ENCODE peak calls at places on chromosomes 7 and 10, in ten cellular contexts. One of them, this sample, is unnamed.

GRCh38 chr10:111295788-111296187 is 219.0 kb downstream of the ADRA2A start:
- DNase-seq in H1: no peak
- DNase-seq in heart left ventricle: no peak
- DNase-seq in sigmoid colon: no peak
- DNase-seq in lower leg skin: no peak
- DNase-seq in right lobe of liver: no peak
- DNase-seq in stomach: no peak
- DNase-seq in H54: no peak
- DNase-seq in transverse colon: no peak
- DNase-seq in IMR-90: no peak
- DNase-seq in this sample: no peak

GRCh38 chr7:108408294-108409004 is 47.8 kb downstream of the NRCAM start:
- DNase-seq in H1: no peak
- DNase-seq in heart left ventricle: no peak
- DNase-seq in sigmoid colon: no peak
- DNase-seq in lower leg skin: no peak
- DNase-seq in right lobe of liver: no peak
- DNase-seq in stomach: no peak
- DNase-seq in H54: no peak
- DNase-seq in transverse colon: no peak
- DNase-seq in IMR-90: no peak
- DNase-seq in this sample: no peak

GRCh38 chr7:94491410-94491809 is 18.2 kb upstream of the CASD1 start:
- DNase-seq in H1: no peak
- DNase-seq in heart left ventricle: no peak
- DNase-seq in sigmoid colon: no peak
- DNase-seq in lower leg skin: no peak
- DNase-seq in right lobe of liver: no peak
- DNase-seq in stomach: no peak
- DNase-seq in H54: no peak
- DNase-seq in transverse colon: no peak
- DNase-seq in IMR-90: no peak
- DNase-seq in this sample: no peak

GRCh38 chr10:6064119-6064518 is 2.0 kb upstream of the IL2RA start:
- DNase-seq in H1: no peak
- DNase-seq in heart left ventricle: no peak
- DNase-seq in sigmoid colon: peak; percentile 19
- DNase-seq in lower leg skin: peak; percentile 59
- DNase-seq in right lobe of liver: peak; percentile 25
- DNase-seq in stomach: peak; percentile 8
- DNase-seq in H54: no peak
- DNase-seq in transverse colon: no peak
- DNase-seq in IMR-90: no peak
- DNase-seq in this sample: no peak

GRCh38 chr10:130337305-130337640 is 201.1 kb downstream of the GLRX3 start:
- DNase-seq in H1: no peak
- DNase-seq in heart left ventricle: no peak
- DNase-seq in sigmoid colon: no peak
- DNase-seq in lower leg skin: no peak
- DNase-seq in right lobe of liver: no peak
- DNase-seq in stomach: no peak
- DNase-seq in H54: no peak
- DNase-seq in transverse colon: no peak
- DNase-seq in IMR-90: no peak
- DNase-seq in this sample: no peak

GRCh38 chr10:70761727-70762350 is 23.3 kb downstream of the TBATA start:
- DNase-seq in H1: no peak
- DNase-seq in heart left ventricle: no peak
- DNase-seq in sigmoid colon: peak; percentile 57
- DNase-seq in lower leg skin: no peak
- DNase-seq in right lobe of liver: peak; percentile 65
- DNase-seq in stomach: no peak
- DNase-seq in H54: no peak
- DNase-seq in transverse colon: no peak
- DNase-seq in IMR-90: no peak
- DNase-seq in this sample: no peak

GRCh38 chr7:41125343-41125742 is 577.5 kb downstream of the INHBA start:
- DNase-seq in H1: no peak
- DNase-seq in heart left ventricle: no peak
- DNase-seq in sigmoid colon: no peak
- DNase-seq in lower leg skin: no peak
- DNase-seq in right lobe of liver: no peak
- DNase-seq in stomach: no peak
- DNase-seq in H54: no peak
- DNase-seq in transverse colon: no peak
- DNase-seq in IMR-90: no peak
- DNase-seq in this sample: no peak

GRCh38 chr10:4820804-4821401 is 5.1 kb upstream of the AKR1E2 start:
- DNase-seq in H1: no peak
- DNase-seq in heart left ventricle: peak; percentile 51
- DNase-seq in sigmoid colon: no peak
- DNase-seq in lower leg skin: no peak
- DNase-seq in right lobe of liver: no peak
- DNase-seq in stomach: no peak
- DNase-seq in H54: no peak
- DNase-seq in transverse colon: no peak
- DNase-seq in IMR-90: no peak
- DNase-seq in this sample: no peak

GRCh38 chr7:98400538-98401427 is at the start of gene BAIAP2L1:
- DNase-seq in H1: peak; percentile 86
- DNase-seq in heart left ventricle: peak; percentile 76
- DNase-seq in sigmoid colon: peak; percentile 67
- DNase-seq in lower leg skin: peak; percentile 96
- DNase-seq in right lobe of liver: peak; percentile 97
- DNase-seq in stomach: peak; percentile 98
- DNase-seq in H54: peak; percentile 85
- DNase-seq in transverse colon: peak; percentile 97
- DNase-seq in IMR-90: peak; percentile 49
- DNase-seq in this sample: peak; percentile 97

GRCh38 chr7:23383225-23383624 is 84.1 kb downstream of the MALSU1 start:
- DNase-seq in H1: no peak
- DNase-seq in heart left ventricle: no peak
- DNase-seq in sigmoid colon: no peak
- DNase-seq in lower leg skin: no peak
- DNase-seq in right lobe of liver: no peak
- DNase-seq in stomach: no peak
- DNase-seq in H54: no peak
- DNase-seq in transverse colon: no peak
- DNase-seq in IMR-90: peak; percentile 59
- DNase-seq in this sample: no peak

GRCh38 chr10:63438506-63439498 is 27.0 kb downstream of the JMJD1C start:
- DNase-seq in H1: no peak
- DNase-seq in heart left ventricle: no peak
- DNase-seq in sigmoid colon: no peak
- DNase-seq in lower leg skin: no peak
- DNase-seq in right lobe of liver: no peak
- DNase-seq in stomach: no peak
- DNase-seq in H54: no peak
- DNase-seq in transverse colon: no peak
- DNase-seq in IMR-90: peak; percentile 24
- DNase-seq in this sample: no peak

GRCh38 chr10:102643346-102644065 is 773 bp upstream of the TRIM8 start:
- DNase-seq in H1: no peak
- DNase-seq in heart left ventricle: peak; percentile 85
- DNase-seq in sigmoid colon: peak; percentile 89
- DNase-seq in lower leg skin: no peak
- DNase-seq in right lobe of liver: peak; percentile 77
- DNase-seq in stomach: peak; percentile 65
- DNase-seq in H54: no peak
- DNase-seq in transverse colon: peak; percentile 67
- DNase-seq in IMR-90: peak; percentile 74
- DNase-seq in this sample: peak; percentile 81
- TF ChIP-seq POLR2A in H1: no peak
- TF ChIP-seq POLR2A in heart left ventricle: peak; percentile 59
- TF ChIP-seq POLR2A in sigmoid colon: peak; percentile 64
- TF ChIP-seq POLR2A in lower leg skin: no peak
- TF ChIP-seq POLR2A in right lobe of liver: peak; percentile 81
- TF ChIP-seq POLR2A in stomach: no peak
- TF ChIP-seq POLR2A in H54: peak; percentile 43
- TF ChIP-seq POLR2A in transverse colon: no peak
- TF ChIP-seq POLR2A in IMR-90: peak; percentile 78
- TF ChIP-seq POLR2A in this sample: peak; percentile 22

DNA sequence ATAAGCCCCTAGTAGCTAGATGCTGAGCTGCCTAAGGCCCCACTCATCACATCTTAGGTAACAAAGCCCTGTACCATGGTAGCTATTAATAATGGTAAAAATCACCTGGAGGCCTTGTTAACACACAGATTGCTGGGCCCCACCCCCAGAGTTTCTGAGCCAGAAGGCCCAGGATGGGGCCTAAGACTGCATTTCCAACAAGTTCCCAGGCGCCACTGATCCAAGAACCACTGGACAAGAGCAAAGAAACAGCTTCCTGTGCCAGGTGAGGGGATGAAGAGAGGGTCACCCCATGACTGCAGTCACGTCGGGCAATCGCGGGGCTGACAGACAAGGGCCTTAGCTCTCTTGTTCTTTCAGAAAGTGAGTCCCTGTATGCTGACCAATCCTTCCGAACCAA is 46.8 kb downstream of the ACSM6 start:
- DNase-seq in H1: no peak
- DNase-seq in heart left ventricle: no peak
- DNase-seq in sigmoid colon: no peak
- DNase-seq in lower leg skin: no peak
- DNase-seq in right lobe of liver: no peak
- DNase-seq in stomach: no peak
- DNase-seq in H54: no peak
- DNase-seq in transverse colon: no peak
- DNase-seq in IMR-90: no peak
- DNase-seq in this sample: no peak
- TF ChIP-seq POLR2A in H1: no peak
- TF ChIP-seq POLR2A in heart left ventricle: no peak
- TF ChIP-seq POLR2A in sigmoid colon: no peak
- TF ChIP-seq POLR2A in lower leg skin: no peak
- TF ChIP-seq POLR2A in right lobe of liver: no peak
- TF ChIP-seq POLR2A in stomach: no peak
- TF ChIP-seq POLR2A in H54: no peak
- TF ChIP-seq POLR2A in transverse colon: no peak
- TF ChIP-seq POLR2A in IMR-90: no peak
- TF ChIP-seq POLR2A in this sample: no peak

DNA sequence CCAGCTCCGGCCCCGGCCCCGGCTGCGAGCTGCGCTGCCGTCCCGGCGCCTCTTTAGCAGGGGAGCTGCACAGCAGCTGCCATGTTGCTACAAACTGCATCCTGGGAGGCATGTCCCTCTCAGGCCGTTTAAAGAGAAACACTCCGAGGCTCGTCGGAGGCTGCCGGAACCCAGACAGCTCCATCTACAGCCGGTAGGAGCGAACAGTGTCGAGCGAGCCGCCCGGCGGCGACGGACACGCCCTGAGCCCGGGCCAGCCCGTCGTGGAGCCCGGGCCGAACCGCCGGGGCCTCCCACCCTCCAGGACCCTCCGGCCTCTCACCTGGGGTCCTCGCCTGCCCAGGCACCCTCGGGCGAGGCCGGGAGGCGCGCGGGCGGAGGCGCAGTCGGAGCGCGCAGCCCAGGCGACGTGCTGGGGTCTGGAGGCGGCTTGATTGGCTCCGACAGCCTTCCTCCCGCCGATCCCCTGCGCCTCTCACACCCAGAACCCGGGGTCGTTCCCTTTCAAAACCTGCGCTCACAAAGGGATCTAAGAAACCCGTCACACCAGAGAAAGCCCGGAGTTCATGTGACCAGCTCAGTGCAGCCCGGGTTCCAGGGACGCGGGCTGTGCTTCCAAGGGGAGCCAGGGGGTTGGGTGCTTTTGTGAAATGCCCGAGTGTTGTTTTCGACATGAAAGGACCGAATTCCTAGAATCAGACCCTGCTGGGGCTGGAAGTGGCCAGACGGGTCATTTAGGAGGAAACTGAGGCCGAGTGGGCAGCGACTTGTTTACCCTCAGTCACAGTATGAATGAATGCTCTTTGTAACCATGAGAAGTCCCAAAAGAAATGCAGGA is at the start of gene ZNF777:
- DNase-seq in H1: peak; percentile 33
- DNase-seq in heart left ventricle: peak; percentile 87
- DNase-seq in sigmoid colon: peak; percentile 92
- DNase-seq in lower leg skin: peak; percentile 96
- DNase-seq in right lobe of liver: peak; percentile 85
- DNase-seq in stomach: peak; percentile 87
- DNase-seq in H54: peak; percentile 96
- DNase-seq in transverse colon: peak; percentile 86
- DNase-seq in IMR-90: peak; percentile 87
- DNase-seq in this sample: peak; percentile 93
- TF ChIP-seq POLR2A in H1: peak; percentile 27
- TF ChIP-seq POLR2A in heart left ventricle: peak; percentile 39
- TF ChIP-seq POLR2A in sigmoid colon: no peak
- TF ChIP-seq POLR2A in lower leg skin: no peak
- TF ChIP-seq POLR2A in right lobe of liver: peak; percentile 62
- TF ChIP-seq POLR2A in stomach: no peak
- TF ChIP-seq POLR2A in H54: peak; percentile 63
- TF ChIP-seq POLR2A in transverse colon: peak; percentile 25
- TF ChIP-seq POLR2A in IMR-90: peak; percentile 63
- TF ChIP-seq POLR2A in this sample: peak; percentile 71

DNA sequence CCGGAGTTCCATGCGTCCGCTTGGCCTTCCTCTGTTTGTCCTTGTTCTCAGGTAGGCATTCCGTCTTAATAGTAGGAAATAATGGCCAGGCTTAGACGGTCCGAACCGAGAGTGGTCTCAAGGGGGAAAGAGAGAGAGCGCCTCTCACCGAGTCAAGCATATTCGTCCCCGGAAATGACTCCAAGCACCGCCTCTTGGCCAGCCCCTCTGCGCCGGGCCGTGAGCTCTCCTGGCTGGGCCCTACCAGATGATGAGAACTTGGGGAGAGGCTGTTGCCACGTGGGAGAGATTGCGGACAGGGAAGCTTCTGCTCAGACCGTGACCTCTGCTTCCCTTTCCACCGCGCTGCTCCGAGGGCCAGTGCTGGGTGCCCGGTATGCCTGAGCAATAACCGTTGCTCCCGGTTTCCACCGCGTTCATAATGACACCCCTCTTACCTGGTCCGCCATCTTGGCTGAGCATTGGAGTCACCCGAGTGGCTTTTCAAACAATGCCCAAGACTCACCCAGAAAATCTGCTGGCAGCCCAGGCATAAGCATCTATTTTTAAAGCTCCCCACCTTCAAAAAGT is 251.1 kb upstream of the SHH start:
- DNase-seq in H1: no peak
- DNase-seq in heart left ventricle: no peak
- DNase-seq in sigmoid colon: peak; percentile 53
- DNase-seq in lower leg skin: no peak
- DNase-seq in right lobe of liver: peak; percentile 18
- DNase-seq in stomach: no peak
- DNase-seq in H54: no peak
- DNase-seq in transverse colon: no peak
- DNase-seq in IMR-90: no peak
- DNase-seq in this sample: no peak
- TF ChIP-seq POLR2A in H1: no peak
- TF ChIP-seq POLR2A in heart left ventricle: no peak
- TF ChIP-seq POLR2A in sigmoid colon: no peak
- TF ChIP-seq POLR2A in lower leg skin: no peak
- TF ChIP-seq POLR2A in right lobe of liver: no peak
- TF ChIP-seq POLR2A in stomach: no peak
- TF ChIP-seq POLR2A in H54: no peak
- TF ChIP-seq POLR2A in transverse colon: no peak
- TF ChIP-seq POLR2A in IMR-90: no peak
- TF ChIP-seq POLR2A in this sample: no peak

This sample was measured in adrenal gland.